ENCODE peak calls at places on chromosome 9, in seven cellular contexts. I, N, A, R, V, B and P are unnamed samples.

GRCh38 chr9:87276327-87276841 is 221.3 kb upstream of the DAPK1 start:
- DNase-seq in I (no peak), A (peak), B (no peak), V (peak), N (no peak), R (no peak), P (peak)

GRCh38 chr9:93268551-93269314 is 84.8 kb downstream of the WNK2 start:
- DNase-seq in B (peak), N (no peak), R (no peak), V (no peak), I (no peak), A (no peak), P (no peak)

GRCh38 chr9:110116543-110116885 is 91.4 kb downstream of the C9orf152 start:
- DNase-seq in V (peak), B (no peak), N (no peak), R (no peak), I (peak), A (peak), P (peak)

GRCh38 chr9:125701351-125701750 is 5.7 kb downstream of the MAPKAP1 start:
- DNase-seq in B (no peak), R (no peak), I (no peak), N (no peak), A (peak), V (peak), P (peak)

GRCh38 chr9:106596984-106597383 is 266.0 kb upstream of the ZNF462 start:
- DNase-seq in A (no peak), R (no peak), B (no peak), N (no peak), I (no peak), V (no peak), P (no peak)

GRCh38 chr9:119844431-119844830 is 475.2 kb upstream of the BRINP1 start:
- DNase-seq in N (no peak), B (no peak), I (no peak), R (no peak), V (no peak), A (no peak), P (no peak)

GRCh38 chr9:86352440-86353106 is 1.6 kb downstream of the TUT7 start:
- DNase-seq in B (no peak), A (no peak), I (no peak), N (no peak), V (no peak), R (no peak), P (peak)

GRCh38 chr9:131851414-131851813 is 111.5 kb upstream of the RAPGEF1 start:
- DNase-seq in I (no peak), V (no peak), R (no peak), B (no peak), N (no peak), A (no peak), P (no peak)

GRCh38 chr9:126591922-126592321 is 21.8 kb upstream of the LMX1B start:
- DNase-seq in V (no peak), N (no peak), B (no peak), R (no peak), A (no peak), I (no peak), P (no peak)

GRCh38 chr9:103713631-103714030 is 380.5 kb upstream of the SMC2 start:
- DNase-seq in R (no peak), I (no peak), V (no peak), B (no peak), N (no peak), A (peak), P (peak)

GRCh38 chr9:97237311-97237786 is 70.1 kb upstream of the CCDC180 start:
- DNase-seq in I (no peak), N (no peak), A (no peak), V (no peak), B (no peak), R (no peak), P (no peak)

GRCh38 chr9:37994639-37995347 is 74.2 kb downstream of the SHB start:
- DNase-seq in A (peak), B (peak), R (peak), V (peak), N (peak), I (no peak), P (peak)

GRCh38 chr9:115012476-115012875 is 82.1 kb upstream of the TNFSF8 start:
- DNase-seq in I (no peak), A (no peak), V (no peak), R (no peak), B (no peak), N (no peak), P (no peak)

GRCh38 chr9:90002299-90003045 is 397.7 kb downstream of the GADD45G start:
- DNase-seq in I (no peak), A (no peak), N (no peak), B (no peak), R (no peak), V (no peak), P (no peak)

GRCh38 chr9:124835026-124835501 is 18.2 kb upstream of the WDR38 start:
- DNase-seq in A (peak), I (peak), V (peak), B (peak), R (no peak), N (peak), P (peak)

DNA sequence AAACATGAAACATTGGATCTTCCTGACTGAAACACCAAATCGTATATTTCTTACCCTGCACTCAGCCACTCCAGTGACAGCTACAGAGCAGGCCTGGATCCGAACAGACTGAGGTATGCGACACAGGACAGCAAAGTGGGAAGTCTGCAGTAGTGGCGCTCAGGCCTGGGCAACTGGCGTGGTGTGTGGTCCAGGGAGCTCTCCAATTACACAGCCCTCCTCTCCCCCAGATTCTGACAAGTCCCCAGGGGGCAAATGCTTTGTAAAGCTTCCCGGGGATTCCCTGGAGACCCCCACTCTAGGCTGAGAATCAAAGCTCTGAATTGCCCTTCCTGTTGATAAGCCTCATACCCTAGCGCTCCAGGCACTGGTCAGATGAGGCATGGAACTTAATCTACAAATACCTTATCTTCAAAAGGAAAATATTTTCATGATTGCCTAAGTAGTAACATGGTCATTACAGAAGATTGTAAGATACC is 104.8 kb upstream of the ERCC6L2 start:
- DNase-seq in N (no peak), V (no peak), I (no peak), A (no peak), B (no peak), R (no peak), P (no peak)
- H3K4me3 ChIP-seq in N (no peak), V (no peak), I (no peak), A (no peak), B (no peak), R (no peak), P (no peak)

GRCh38 chr9:136538599-136539426 is 7.0 kb downstream of the NOTCH1 start:
- DNase-seq in B (no peak), N (peak), R (no peak), A (peak), V (no peak), I (no peak), P (peak)
- H3K4me3 ChIP-seq in B (no peak), N (no peak), R (no peak), A (no peak), V (no peak), I (no peak), P (no peak)

DNA sequence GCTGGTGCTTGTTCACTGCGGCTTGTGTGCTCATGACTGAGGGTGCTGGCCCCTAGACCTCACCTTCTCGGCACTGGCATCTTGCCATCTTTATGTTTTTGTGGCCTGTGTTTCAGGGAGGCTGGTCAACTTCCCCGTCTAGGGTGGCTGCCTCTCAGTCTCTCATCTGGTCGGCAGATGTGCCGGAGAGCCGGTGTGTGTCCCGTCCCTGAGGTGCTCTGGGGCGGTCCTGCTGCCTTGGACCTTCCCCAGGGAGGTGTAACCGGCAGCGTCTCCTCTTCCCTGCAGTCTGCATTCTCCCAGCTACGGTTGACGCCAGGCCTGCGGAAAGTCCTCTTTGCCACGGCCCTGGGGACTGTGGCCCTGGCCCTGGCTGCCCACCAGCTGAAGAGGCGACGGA is 5.6 kb downstream of the MIGA2 start:
- DNase-seq in V (no peak), B (no peak), R (no peak), A (no peak), I (no peak), N (no peak), P (no peak)
- H3K4me3 ChIP-seq in V (no peak), B (no peak), R (no peak), A (no peak), I (no peak), N (no peak), P (no peak)

GRCh38 chr9:80218336-80218735 is 646.6 kb downstream of the TLE4 start:
- DNase-seq in V (no peak), R (no peak), I (no peak), A (no peak), N (no peak), B (no peak), P (no peak)

GRCh38 chr9:80222466-80223169 is 650.9 kb downstream of the TLE4 start:
- DNase-seq in N (no peak), R (no peak), I (no peak), B (no peak), A (no peak), V (no peak), P (no peak)
- H3K4me3 ChIP-seq in N (no peak), R (no peak), I (no peak), B (no peak), A (no peak), V (no peak), P (no peak)

GRCh38 chr9:99056876-99057664 is 47.8 kb upstream of the TGFBR1 start:
- DNase-seq in B (no peak), R (no peak), I (no peak), N (no peak), V (peak), A (peak), P (peak)
- H3K4me3 ChIP-seq in B (no peak), R (no peak), I (no peak), N (no peak), V (no peak), A (no peak), P (no peak)

DNA sequence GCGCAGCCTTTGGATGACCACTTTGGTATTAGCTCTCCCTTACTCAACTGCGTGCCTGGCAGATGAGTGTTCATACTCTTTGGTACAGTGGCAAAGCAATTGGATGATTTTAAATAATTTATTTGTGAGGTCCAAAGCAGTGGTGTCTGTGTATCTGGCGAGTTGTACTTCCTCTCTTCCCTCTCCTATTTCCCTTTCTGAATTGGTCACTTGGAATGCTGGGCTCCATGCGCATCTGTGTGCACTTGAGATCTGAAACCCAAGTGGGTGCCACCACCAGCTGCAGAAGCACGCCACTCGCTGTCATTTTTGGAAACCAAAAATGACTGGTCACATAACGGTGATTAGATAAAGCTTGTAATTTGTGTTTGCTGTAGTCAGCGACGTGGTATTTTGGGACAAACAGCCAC is 386.0 kb upstream of the KLF4 start:
- DNase-seq in R (no peak), A (no peak), I (no peak), V (no peak), B (no peak), N (no peak), P (no peak)
- H3K4me3 ChIP-seq in R (no peak), A (no peak), I (no peak), V (no peak), B (no peak), N (no peak), P (no peak)

GRCh38 chr9:137423810-137424291 is 658 bp downstream of the NOXA1 start:
- DNase-seq in A (no peak), N (no peak), B (peak), I (no peak), R (peak), V (no peak), P (no peak)
- H3K4me3 ChIP-seq in A (peak), N (peak), B (peak), I (peak), R (peak), V (peak), P (peak)